ENCODE peak calls at places on chromosomes 1 and 21, in eight cellular contexts. Y is lower lobe of right lung; F is neuronal stem cell; A is colonic mucosa; D is CD8-positive, alpha-beta memory T cell; M is left ventricle myocardium inferior; G is aorta; L is HCT116. S is an unnamed sample.

GRCh38 chr21:35207322-35207721 is 158.2 kb upstream of the RUNX1 start:
- DNase-seq in A (no peak), L (no peak), F (no peak), Y (no peak), M (no peak), D (no peak), G (no peak), S (no peak)

GRCh38 chr1:239914827-239915231 is 176.9 kb upstream of the FMN2 start:
- DNase-seq in Y (no peak), A (no peak), G (no peak), M (no peak), F (no peak), D (no peak), L (no peak), S (no peak)

GRCh38 chr1:31714442-31715096 is 10.8 kb upstream of the COL16A1 start:
- DNase-seq in F (peak; percentile 61), L (no peak), D (no peak), Y (no peak), A (peak; percentile 66), M (peak; percentile 69), G (peak; percentile 95), S (peak; percentile 92)

GRCh38 chr1:147738739-147739476 is 21.5 kb downstream of the GJA5 start:
- DNase-seq in M (peak; percentile 56), Y (no peak), F (no peak), D (no peak), A (no peak), L (no peak), G (no peak), S (no peak)

GRCh38 chr1:117892512-117892911 is 36.9 kb downstream of the GDAP2 start:
- DNase-seq in D (no peak), L (no peak), F (no peak), Y (no peak), G (no peak), M (no peak), A (no peak), S (no peak)

GRCh38 chr1:17425806-17426205 is 13.7 kb downstream of the RCC2 start:
- DNase-seq in Y (no peak), L (no peak), D (no peak), M (no peak), A (no peak), F (no peak), G (no peak), S (no peak)

GRCh38 chr1:145849356-145850165 is 4.1 kb downstream of the NUDT17 start:
- DNase-seq in Y (no peak), F (no peak), D (no peak), A (no peak), L (no peak), G (no peak), M (no peak), S (peak; percentile 55)

GRCh38 chr1:125119024-125119441 is 3934.3 kb downstream of the SRGAP2C start:
- DNase-seq in M (no peak), D (no peak), L (no peak), F (no peak), A (no peak), Y (no peak), G (peak; percentile 69), S (no peak)

GRCh38 chr1:165114889-165115285 is 241.6 kb downstream of the LMX1A start:
- DNase-seq in D (no peak), G (no peak), L (no peak), F (no peak), A (no peak), M (no peak), Y (no peak), S (no peak)

GRCh38 chr1:229440821-229441537 is 7.1 kb upstream of the ACTA1 start:
- DNase-seq in G (no peak), M (no peak), D (no peak), Y (no peak), F (no peak), L (no peak), A (no peak), S (peak; percentile 67)

GRCh38 chr1:110069302-110070281 is 880 bp downstream of the ALX3 start:
- DNase-seq in D (no peak), M (no peak), Y (no peak), A (no peak), F (no peak), L (no peak), G (no peak), S (peak; percentile 80)

GRCh38 chr1:37465596-37466517 is 8.5 kb upstream of the ZC3H12A start:
- DNase-seq in F (no peak), D (no peak), A (no peak), Y (no peak), M (no peak), L (no peak), G (no peak), S (no peak)

GRCh38 chr1:30411206-30411605 is 312.2 kb downstream of the MATN1 start:
- DNase-seq in L (no peak), F (no peak), A (no peak), G (no peak), Y (no peak), M (no peak), D (no peak), S (no peak)

GRCh38 chr1:89566761-89567174 is 42.1 kb downstream of the LRRC8B start:
- DNase-seq in L (no peak), M (peak; percentile 60), A (no peak), F (peak; percentile 37), Y (peak; percentile 66), G (no peak), D (no peak), S (no peak)

GRCh38 chr1:28194326-28195035 is 18.0 kb upstream of the PTAFR start:
- DNase-seq in M (no peak), Y (no peak), L (no peak), F (no peak), A (no peak), D (no peak), G (no peak), S (peak; percentile 52)

GRCh38 chr1:67732750-67733151 is 47.8 kb downstream of the GADD45A start:
- DNase-seq in Y (no peak), L (no peak), G (no peak), M (peak; percentile 49), D (no peak), A (no peak), F (no peak), S (no peak)

GRCh38 chr1:109895720-109896504 is 14.7 kb upstream of the CSF1 start:
- DNase-seq in A (no peak), Y (peak; percentile 62), G (peak; percentile 83), D (no peak), M (peak; percentile 52), F (no peak), L (no peak), S (no peak)

GRCh38 chr1:184289825-184290550 is 96.8 kb upstream of the C1orf21 start:
- DNase-seq in A (no peak), F (peak; percentile 33), G (no peak), M (no peak), L (peak; percentile 8), D (no peak), Y (no peak), S (no peak)

GRCh38 chr1:202800742-202801141 is 7.5 kb downstream of the KDM5B start:
- DNase-seq in F (no peak), Y (no peak), L (no peak), M (no peak), G (no peak), A (no peak), D (no peak), S (no peak)

GRCh38 chr1:202805886-202806511 is 2.2 kb downstream of the KDM5B start:
- DNase-seq in Y (no peak), D (no peak), G (no peak), L (no peak), F (no peak), M (no peak), A (no peak), S (no peak)

GRCh38 chr1:202801169-202801568 is 7.1 kb downstream of the KDM5B start:
- DNase-seq in A (no peak), F (no peak), D (no peak), Y (no peak), M (no peak), G (no peak), L (no peak), S (no peak)

GRCh38 chr1:202802034-202802433 is 6.2 kb downstream of the KDM5B start:
- DNase-seq in M (no peak), L (no peak), F (no peak), Y (no peak), A (no peak), G (no peak), D (no peak), S (no peak)

GRCh38 chr1:202802998-202803932 is 5.0 kb downstream of the KDM5B start:
- DNase-seq in M (no peak), L (peak; percentile 46), A (no peak), D (no peak), Y (peak; percentile 61), G (no peak), F (no peak), S (no peak)
- H3K27ac ChIP-seq in M (no peak overlapping the region), L (peak overlapping the region; percentile 80), A (no peak overlapping the region), D (no peak overlapping the region), Y (no peak overlapping the region), G (no peak overlapping the region), F (no peak overlapping the region), S (no peak overlapping the region)

GRCh38 chr1:16338961-16339360 is 13.3 kb downstream of the FBXO42 start:
- DNase-seq in Y (no peak), L (no peak), D (no peak), A (no peak), G (no peak), M (no peak), F (no peak), S (no peak)
- H3K4me1 ChIP-seq in Y (peaks cover 7% of the 10 kb centered on the region), L (peaks cover 6% of the 10 kb centered on the region), D (no peaks in the 10 kb centered on the region), A (peaks cover 4% of the 10 kb centered on the region), G (peaks cover 3% of the 10 kb centered on the region), M (peaks cover 78% of the 10 kb centered on the region), F (no peaks in the 10 kb centered on the region), S (no peaks in the 10 kb centered on the region)

DNA sequence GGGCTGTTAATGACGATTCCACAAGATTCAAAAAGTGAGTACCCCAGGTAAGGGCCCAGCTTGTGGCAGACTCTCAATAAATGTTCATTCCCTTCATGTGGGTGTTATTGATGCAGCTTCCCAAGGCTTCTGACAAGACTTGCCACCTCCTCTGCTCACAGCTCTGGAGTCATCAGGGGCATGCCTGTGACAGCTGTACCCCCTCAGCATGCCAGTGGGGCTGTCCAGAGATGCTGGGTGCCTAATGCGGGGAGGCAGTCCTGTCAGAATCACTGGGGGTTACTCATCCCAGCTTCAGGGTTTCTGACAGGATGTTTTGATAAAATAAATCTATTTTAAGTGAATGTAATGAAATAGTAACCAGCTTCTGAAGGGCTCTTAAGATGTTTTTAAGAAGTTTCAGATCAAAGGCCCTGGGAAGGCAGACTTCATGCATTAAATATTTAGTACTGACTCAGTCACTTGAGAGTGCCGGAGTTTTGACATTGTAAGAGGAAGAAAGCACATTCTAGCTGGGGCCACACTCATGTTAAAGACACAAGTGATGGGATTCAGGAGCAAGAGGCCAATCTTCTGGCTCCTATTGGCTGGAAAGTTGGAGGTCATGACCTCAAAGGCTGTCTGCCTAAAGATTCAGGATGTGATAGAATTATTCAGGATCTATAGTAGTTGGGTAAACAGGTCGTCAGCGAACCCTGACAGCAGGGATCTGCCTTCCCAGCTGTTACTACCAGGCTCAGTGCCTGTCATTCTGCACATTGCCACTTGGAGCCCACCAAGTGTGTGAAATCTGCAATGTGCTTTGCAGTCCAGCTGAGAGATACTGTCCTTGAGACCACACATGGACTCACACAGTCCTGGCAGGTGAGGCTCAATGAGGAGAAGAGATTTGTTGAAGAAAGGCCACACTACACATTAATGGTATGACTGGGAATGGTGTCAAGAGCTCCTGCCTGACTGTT is 239.6 kb upstream of the BEND5 start:
- DNase-seq in L (no peak), G (no peak), F (no peak), A (no peak), M (no peak), D (no peak), Y (no peak), S (peak; percentile 53)
- H3K9me3 ChIP-seq in L (peaks cover 3% of the 10 kb centered on the region), G (peaks cover 4% of the 10 kb centered on the region), F (no peaks in the 10 kb centered on the region), A (no peaks in the 10 kb centered on the region), M (peaks cover 6% of the 10 kb centered on the region), D (no peaks in the 10 kb centered on the region), Y (no peaks in the 10 kb centered on the region), S (peaks cover 68% of the 10 kb centered on the region)

GRCh38 chr1:221274373-221274772 is 395.1 kb downstream of the HLX start:
- DNase-seq in M (no peak), Y (no peak), L (no peak), A (no peak), G (no peak), F (peak; percentile 59), D (no peak), S (peak; percentile 73)
- H3K27ac ChIP-seq in M (no peak overlapping the region), Y (no peak overlapping the region), L (no peak overlapping the region), A (no peak overlapping the region), G (no peak overlapping the region), F (no peak overlapping the region), D (no peak overlapping the region), S (no peak overlapping the region)